ENCODE peak calls at places on chromosomes 1 and 21, in four cellular contexts. A, X, K and T are unnamed samples. For H3K4me1, the result is how much of the 10 kb centered on the place peaks cover.

GRCh38 chr1:16158993-16159831 is 3.3 kb upstream of the EPHA2 start:
- DNase-seq in A (no peak), X (no peak), K (no peak), T (no peak)

GRCh38 chr1:234495231-234495990 is 16.4 kb upstream of the TARBP1 start:
- DNase-seq in A (no peak), X (no peak), K (no peak), T (no peak)

GRCh38 chr1:7296968-7297367 is 474.1 kb upstream of the VAMP3 start:
- DNase-seq in A (no peak), X (no peak), K (no peak), T (no peak)

GRCh38 chr1:212288614-212289013 is 3.4 kb downstream of the PPP2R5A start:
- DNase-seq in A (no peak), X (no peak), K (no peak), T (no peak)

GRCh38 chr1:110060034-110060661 is 10.3 kb downstream of the ALX3 start:
- DNase-seq in A (no peak), X (peak), K (no peak), T (no peak)

GRCh38 chr1:14365226-14365994 is 233.1 kb upstream of the KAZN start:
- DNase-seq in A (no peak), X (no peak), K (no peak), T (no peak)

GRCh38 chr1:159774465-159774864 is 6.3 kb upstream of the DUSP23 start:
- DNase-seq in A (no peak), X (no peak), K (no peak), T (no peak)

GRCh38 chr1:43415901-43416300 is 26.2 kb downstream of the SZT2 start:
- DNase-seq in A (no peak), X (no peak), K (no peak), T (no peak)

GRCh38 chr1:98761238-98761637 is 99.7 kb downstream of the SNX7 start:
- DNase-seq in A (no peak), X (no peak), K (no peak), T (no peak)

GRCh38 chr1:2228684-2229031 is 539 bp downstream of the SKI start:
- DNase-seq in A (no peak), X (peak), K (no peak), T (no peak)

GRCh38 chr21:45034556-45035476 is 39.6 kb upstream of the ADARB1 start:
- DNase-seq in A (peak), X (no peak), K (no peak), T (no peak)

GRCh38 chr1:73205294-73205973 is 923.1 kb upstream of the NEGR1 start:
- DNase-seq in A (no peak), X (no peak), K (no peak), T (no peak)

GRCh38 chr1:36673207-36673606 is 190.5 kb upstream of the CSF3R start:
- DNase-seq in A (no peak), X (no peak), K (no peak), T (no peak)

GRCh38 chr1:53343831-53344668 is 16.2 kb upstream of the LRP8 start:
- DNase-seq in A (no peak), X (peak), K (no peak), T (no peak)

GRCh38 chr1:110465038-110465813 is 14.3 kb downstream of the PROK1 start:
- DNase-seq in A (no peak), X (no peak), K (no peak), T (no peak)

GRCh38 chr1:5239911-5240310 is 585.5 kb downstream of the AJAP1 start:
- DNase-seq in A (no peak), X (no peak), K (no peak), T (no peak)

GRCh38 chr1:184972281-184973055 is 1.8 kb downstream of the NIBAN1 start:
- DNase-seq in A (no peak), X (no peak), K (no peak), T (no peak)

GRCh38 chr1:156578006-156578405 is 1.5 kb upstream of the TTC24 start:
- DNase-seq in A (no peak), X (no peak), K (no peak), T (no peak)

GRCh38 chr1:156838972-156839371 is 19.9 kb downstream of the INSRR start:
- DNase-seq in A (no peak), X (peak), K (no peak), T (no peak)

GRCh38 chr1:211153932-211154331 is 20.0 kb upstream of the KCNH1 start:
- DNase-seq in A (no peak), X (no peak), K (no peak), T (no peak)

GRCh38 chr1:115826642-115827041 is 14.3 kb downstream of the NHLH2 start:
- DNase-seq in A (no peak), X (no peak), K (no peak), T (no peak)

GRCh38 chr1:111620412-111620971 is 903 bp downstream of the RAP1A start:
- DNase-seq in A (no peak), X (no peak), K (no peak), T (no peak)

GRCh38 chr1:12617901-12618660 is at the start of gene DHRS3:
- DNase-seq in A (peak), X (peak), K (peak), T (peak)

GRCh38 chr1:233993651-233994050 is 89.2 kb downstream of the SLC35F3 start:
- DNase-seq in A (no peak), X (no peak), K (no peak), T (no peak)

GRCh38 chr1:96473791-96474452 is 247.7 kb upstream of the PTBP2 start:
- DNase-seq in A (no peak), X (no peak), K (no peak), T (no peak)

GRCh38 chr1:20602851-20603450 is 14.1 kb downstream of the CDA start:
- DNase-seq in A (no peak), X (no peak), K (no peak), T (no peak)

GRCh38 chr1:20601123-20601825 is 12.4 kb downstream of the CDA start:
- DNase-seq in A (no peak), X (no peak), K (no peak), T (no peak)

GRCh38 chr1:20604678-20605077 is 15.8 kb downstream of the CDA start:
- DNase-seq in A (no peak), X (no peak), K (no peak), T (no peak)

GRCh38 chr1:20600156-20600555 is 11.3 kb downstream of the CDA start:
- DNase-seq in A (no peak), X (no peak), K (no peak), T (no peak)

DNA sequence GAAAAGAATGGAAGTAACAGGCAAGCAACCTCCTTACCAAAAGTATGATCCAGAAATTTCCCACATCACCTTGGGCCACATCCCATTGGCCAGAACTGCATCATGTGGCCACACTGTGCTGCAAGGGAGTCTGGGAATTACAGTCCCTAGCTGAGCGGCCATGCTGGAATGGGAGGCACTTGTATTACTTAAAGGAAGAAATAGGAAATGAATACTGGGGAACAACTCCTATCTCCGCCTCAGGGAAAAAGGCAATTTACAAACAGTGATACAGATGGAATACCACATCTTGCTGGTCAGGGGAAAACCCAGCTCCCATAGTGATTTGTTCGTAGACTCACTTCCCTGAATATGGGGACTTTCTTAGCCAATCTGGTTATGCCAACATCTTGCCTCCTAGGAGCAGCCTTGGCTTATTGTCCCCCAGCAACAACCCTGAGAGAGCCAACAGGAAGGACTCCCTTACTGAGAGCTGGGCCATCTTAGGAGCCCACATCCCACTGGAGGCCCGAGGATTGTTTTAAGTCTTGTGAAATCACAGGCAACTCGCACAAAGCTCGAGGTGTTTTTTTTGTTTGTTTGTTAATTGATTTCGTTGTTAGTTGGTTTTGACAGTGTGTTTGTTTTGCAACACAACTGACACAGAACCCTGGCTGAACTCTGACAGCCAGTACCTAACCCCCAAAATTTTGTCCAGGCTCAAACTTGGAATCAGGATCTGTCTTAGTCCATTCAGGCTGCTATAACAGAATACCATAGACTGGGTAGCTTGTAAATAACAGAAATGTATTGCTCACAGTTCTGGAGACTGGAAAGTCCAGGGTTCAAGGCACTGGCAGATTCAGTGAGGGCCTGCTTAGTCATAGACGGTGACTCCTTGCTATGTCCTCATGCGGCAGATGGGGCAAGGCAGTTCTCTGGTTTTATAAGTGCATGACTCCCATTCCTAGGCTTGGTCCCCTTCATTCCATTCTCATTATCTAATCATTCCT is 14.9 kb downstream of the CDA start:
- DNase-seq in A (no peak), X (no peak), K (no peak), T (no peak)
- H3K4me3 ChIP-seq in A (no peak), X (no peak), K (no peak), T (no peak)

GRCh38 chr1:78019031-78019430 is 14.3 kb downstream of the DNAJB4 start:
- DNase-seq in A (no peak), X (no peak), K (no peak), T (no peak)
- H3K4me1 ChIP-seq in A (under half), X (under half), K (under half), T (under half)

GRCh38 chr1:59018446-59018845 is 234.6 kb upstream of the JUN start:
- DNase-seq in A (no peak), X (no peak), K (no peak), T (no peak)

GRCh38 chr1:59018860-59019259 is 235.0 kb upstream of the JUN start:
- DNase-seq in A (no peak), X (no peak), K (peak), T (no peak)

GRCh38 chr1:59022199-59022598 is 238.4 kb upstream of the JUN start:
- DNase-seq in A (no peak), X (no peak), K (no peak), T (no peak)

GRCh38 chr1:59022799-59023198 is 239.0 kb upstream of the JUN start:
- DNase-seq in A (no peak), X (no peak), K (no peak), T (no peak)

GRCh38 chr1:59020151-59020997 is 236.5 kb upstream of the JUN start:
- DNase-seq in A (peak), X (peak), K (peak), T (no peak)
- H3K4me3 ChIP-seq in A (peak), X (peak), K (peak), T (peak)

GRCh38 chr1:169577981-169578738 is 8.1 kb downstream of the F5 start:
- DNase-seq in A (no peak), X (no peak), K (no peak), T (no peak)
- H3K4me1 ChIP-seq in A (under half), X (under half), K (under half), T (under half)